ENCODE peak calls at places on chromosomes 13 and 19, in four cellular contexts. C is fibroblast of the aortic adventitia, Y is T-helper 2 cell, U is aorta. L is an unnamed sample.

GRCh38 chr19:35107541-35107939 is 8.1 kb upstream of the FXYD3 start:
- DNase-seq in C (peak; percentile 65), Y (no peak), U (no peak), L (no peak)

GRCh38 chr13:32031025-32031814 is at the start of gene FRY:
- DNase-seq in C (peak; percentile 50), Y (peak; percentile 28), U (peak; percentile 86), L (peak; percentile 30)

GRCh38 chr19:39405261-39405912 is 1.3 kb upstream of the ZFP36 start:
- DNase-seq in C (peak; percentile 34), Y (no peak), U (no peak), L (no peak)

GRCh38 chr13:32838985-32839384 is 177.2 kb upstream of the KL start:
- DNase-seq in C (no peak), Y (no peak), U (no peak), L (no peak)

GRCh38 chr19:15251749-15252397 is 19.6 kb upstream of the EPHX3 start:
- DNase-seq in C (peak; percentile 98), Y (no peak), U (peak; percentile 93), L (no peak)

GRCh38 chr13:80707000-80707983 is 366.4 kb upstream of the SPRY2 start:
- DNase-seq in C (no peak), Y (no peak), U (peak; percentile 47), L (no peak)

GRCh38 chr19:35295792-35296462 is 4.0 kb downstream of the MAG start:
- DNase-seq in C (no peak), Y (no peak), U (no peak), L (peak; percentile 17)

GRCh38 chr19:40304306-40304705 is 19.2 kb upstream of the AKT2 start:
- DNase-seq in C (no peak), Y (no peak), U (peak; percentile 50), L (no peak)

GRCh38 chr19:6925801-6926751 is 38.7 kb downstream of the ADGRE1 start:
- DNase-seq in C (no peak), Y (no peak), U (no peak), L (no peak)

GRCh38 chr13:77492982-77493381 is 42.5 kb upstream of the SCEL start:
- DNase-seq in C (peak; percentile 58), Y (no peak), U (no peak), L (no peak)

GRCh38 chr13:78599911-78600310 is 3.4 kb downstream of the POU4F1 start:
- DNase-seq in C (no peak), Y (no peak), U (no peak), L (no peak)

GRCh38 chr13:97018029-97018819 is 23.9 kb upstream of the OXGR1 start:
- DNase-seq in C (peak; percentile 75), Y (no peak), U (no peak), L (no peak)

GRCh38 chr19:310781-311496 is 19.7 kb upstream of the PLPP2 start:
- DNase-seq in C (no peak), Y (no peak), U (peak; percentile 58), L (no peak)

GRCh38 chr13:30429235-30429634 is 6.9 kb downstream of the UBE2L5 start:
- DNase-seq in C (no peak), Y (no peak), U (no peak), L (no peak)

GRCh38 chr13:20475927-20476691 is 49.5 kb downstream of the CRYL1 start:
- DNase-seq in C (no peak), Y (peak; percentile 57), U (no peak), L (peak; percentile 60)

GRCh38 chr19:48925240-48925843 is 8.2 kb upstream of the DHDH start:
- DNase-seq in C (peak; percentile 68), Y (no peak), U (no peak), L (no peak)

GRCh38 chr19:10009269-10009665 is 1.0 kb downstream of the COL5A3 start:
- DNase-seq in C (peak; percentile 81), Y (peak; percentile 7), U (peak; percentile 89), L (peak; percentile 51)

GRCh38 chr13:61812286-61812685 is 396.6 kb upstream of the PCDH20 start:
- DNase-seq in C (no peak), Y (no peak), U (no peak), L (no peak)

GRCh38 chr13:40388617-40389016 is 277.8 kb downstream of the FOXO1 start:
- DNase-seq in C (no peak), Y (peak; percentile 58), U (no peak), L (peak; percentile 58)

GRCh38 chr19:18130523-18131242 is 22.3 kb upstream of the PIK3R2 start:
- DNase-seq in C (no peak), Y (no peak), U (no peak), L (no peak)

GRCh38 chr19:48798937-48799336 is 11.9 kb downstream of the BCAT2 start:
- DNase-seq in C (no peak), Y (no peak), U (no peak), L (no peak)

GRCh38 chr13:94431987-94432386 is 47.5 kb downstream of the DCT start:
- DNase-seq in C (no peak), Y (no peak), U (no peak), L (no peak)

GRCh38 chr19:20028611-20029010 is 10.7 kb downstream of the ZNF682 start:
- DNase-seq in C (no peak), Y (no peak), U (no peak), L (no peak)

GRCh38 chr19:4136680-4137088 is 12.8 kb upstream of the MAP2K2 start:
- DNase-seq in C (no peak), Y (no peak), U (no peak), L (no peak)

GRCh38 chr19:10193666-10194499 is 870 bp downstream of the DNMT1 start:
- DNase-seq in C (peak; percentile 70), Y (no peak), U (no peak), L (peak; percentile 12)

GRCh38 chr13:40238761-40239160 is 427.7 kb downstream of the FOXO1 start:
- DNase-seq in C (no peak), Y (no peak), U (no peak), L (no peak)

GRCh38 chr19:57648336-57649003 is 15.5 kb downstream of the ZNF211 start:
- DNase-seq in C (no peak), Y (no peak), U (no peak), L (no peak)

GRCh38 chr13:93900735-93901134 is 578.7 kb downstream of the DCT start:
- DNase-seq in C (peak; percentile 41), Y (no peak), U (no peak), L (no peak)

GRCh38 chr19:50258918-50259372 is 55.5 kb downstream of the MYH14 start:
- DNase-seq in C (no peak), Y (no peak), U (no peak), L (no peak)

GRCh38 chr13:21071894-21072293 is 10.5 kb upstream of the LATS2 start:
- DNase-seq in C (peak; percentile 58), Y (no peak), U (no peak), L (no peak)

GRCh38 chr13:73136776-73137175 is 78.0 kb downstream of the KLF5 start:
- DNase-seq in C (no peak), Y (no peak), U (no peak), L (no peak)

GRCh38 chr19:6865849-6866248 is 21.5 kb upstream of the ADGRE1 start:
- DNase-seq in C (no peak), Y (no peak), U (no peak), L (no peak)

GRCh38 chr19:16942583-16942982 is 53.8 kb downstream of the F2RL3 start:
- DNase-seq in C (no peak), Y (no peak), U (no peak), L (no peak)

GRCh38 chr19:1627194-1627593 is 21.9 kb upstream of the UQCR11 start:
- DNase-seq in C (no peak), Y (no peak), U (no peak), L (no peak)

GRCh38 chr13:41458187-41458938 is 1.0 kb downstream of the RGCC start:
- DNase-seq in C (no peak), Y (peak; percentile 33), U (peak; percentile 84), L (peak; percentile 32)

L was measured in T-helper 9 cell.